ENCODE peak calls at places on chromosomes 16 and 17, in seven cellular contexts. One of them, this sample, is unnamed. For H3K4me1, the result is how much of the 10 kb centered on the place peaks cover.

GRCh38 chr16:69937465-69937951 is 13.6 kb upstream of the CLEC18A start:
- DNase-seq in SK-N-SH: peak
- DNase-seq in neural progenitor cell: peak
- DNase-seq in mammary epithelial cell: no peak
- DNase-seq in HCT116: no peak
- DNase-seq in PC-3: peak
- DNase-seq in fibroblast of lung: peak
- DNase-seq in this sample: no peak

GRCh38 chr16:21160276-21160675 is 1.8 kb downstream of the LDAF1 start:
- DNase-seq in SK-N-SH: no peak
- DNase-seq in neural progenitor cell: no peak
- DNase-seq in mammary epithelial cell: no peak
- DNase-seq in HCT116: no peak
- DNase-seq in PC-3: no peak
- DNase-seq in fibroblast of lung: no peak
- DNase-seq in this sample: no peak

GRCh38 chr16:1688807-1689560 is 10.9 kb downstream of the JPT2 start:
- DNase-seq in SK-N-SH: no peak
- DNase-seq in neural progenitor cell: no peak
- DNase-seq in mammary epithelial cell: peak
- DNase-seq in HCT116: peak
- DNase-seq in PC-3: peak
- DNase-seq in fibroblast of lung: peak
- DNase-seq in this sample: no peak

GRCh38 chr17:38550661-38551060 is 55.1 kb downstream of the SRCIN1 start:
- DNase-seq in SK-N-SH: no peak
- DNase-seq in neural progenitor cell: no peak
- DNase-seq in mammary epithelial cell: peak
- DNase-seq in HCT116: no peak
- DNase-seq in PC-3: peak
- DNase-seq in fibroblast of lung: peak
- DNase-seq in this sample: no peak

GRCh38 chr16:27698266-27698665 is 148.3 kb downstream of the KATNIP start:
- DNase-seq in SK-N-SH: no peak
- DNase-seq in neural progenitor cell: peak
- DNase-seq in mammary epithelial cell: no peak
- DNase-seq in HCT116: no peak
- DNase-seq in PC-3: no peak
- DNase-seq in fibroblast of lung: no peak
- DNase-seq in this sample: peak

GRCh38 chr16:35525979-35526590 is 2066.7 kb downstream of the TP53TG3F start:
- DNase-seq in SK-N-SH: peak
- DNase-seq in neural progenitor cell: no peak
- DNase-seq in mammary epithelial cell: no peak
- DNase-seq in HCT116: no peak
- DNase-seq in PC-3: no peak
- DNase-seq in fibroblast of lung: no peak
- DNase-seq in this sample: no peak

GRCh38 chr16:89696598-89697128 is 4.8 kb downstream of the SPATA2L start:
- DNase-seq in SK-N-SH: peak
- DNase-seq in neural progenitor cell: no peak
- DNase-seq in mammary epithelial cell: no peak
- DNase-seq in HCT116: no peak
- DNase-seq in PC-3: no peak
- DNase-seq in fibroblast of lung: no peak
- DNase-seq in this sample: no peak

GRCh38 chr17:40313660-40314556 is 4.9 kb downstream of the RARA start:
- DNase-seq in SK-N-SH: no peak
- DNase-seq in neural progenitor cell: no peak
- DNase-seq in mammary epithelial cell: no peak
- DNase-seq in HCT116: no peak
- DNase-seq in PC-3: peak
- DNase-seq in fibroblast of lung: peak
- DNase-seq in this sample: no peak

GRCh38 chr16:76910931-76911330 is 280.1 kb upstream of the MON1B start:
- DNase-seq in SK-N-SH: no peak
- DNase-seq in neural progenitor cell: no peak
- DNase-seq in mammary epithelial cell: peak
- DNase-seq in HCT116: no peak
- DNase-seq in PC-3: peak
- DNase-seq in fibroblast of lung: peak
- DNase-seq in this sample: no peak

GRCh38 chr16:77816293-77816692 is 27.9 kb downstream of the VAT1L start:
- DNase-seq in SK-N-SH: peak
- DNase-seq in neural progenitor cell: no peak
- DNase-seq in mammary epithelial cell: no peak
- DNase-seq in HCT116: no peak
- DNase-seq in PC-3: no peak
- DNase-seq in fibroblast of lung: peak
- DNase-seq in this sample: no peak

GRCh38 chr17:64326420-64327054 is 63.5 kb upstream of the TEX2 start:
- DNase-seq in SK-N-SH: no peak
- DNase-seq in neural progenitor cell: no peak
- DNase-seq in mammary epithelial cell: peak
- DNase-seq in HCT116: no peak
- DNase-seq in PC-3: peak
- DNase-seq in fibroblast of lung: peak
- DNase-seq in this sample: no peak

GRCh38 chr16:87801679-87802300 is 36.0 kb upstream of the KLHDC4 start:
- DNase-seq in SK-N-SH: no peak
- DNase-seq in neural progenitor cell: no peak
- DNase-seq in mammary epithelial cell: no peak
- DNase-seq in HCT116: no peak
- DNase-seq in PC-3: no peak
- DNase-seq in fibroblast of lung: no peak
- DNase-seq in this sample: no peak

GRCh38 chr16:3959148-3959547 is 78.6 kb upstream of the CREBBP start:
- DNase-seq in SK-N-SH: no peak
- DNase-seq in neural progenitor cell: no peak
- DNase-seq in mammary epithelial cell: peak
- DNase-seq in HCT116: no peak
- DNase-seq in PC-3: peak
- DNase-seq in fibroblast of lung: peak
- DNase-seq in this sample: no peak

GRCh38 chr17:7704601-7705268 is at the start of gene EFNB3:
- DNase-seq in SK-N-SH: peak
- DNase-seq in neural progenitor cell: peak
- DNase-seq in mammary epithelial cell: peak
- DNase-seq in HCT116: no peak
- DNase-seq in PC-3: peak
- DNase-seq in fibroblast of lung: peak
- DNase-seq in this sample: no peak

GRCh38 chr16:69131167-69131748 is 1.1 kb downstream of the CHTF8 start:
- DNase-seq in SK-N-SH: peak
- DNase-seq in neural progenitor cell: peak
- DNase-seq in mammary epithelial cell: no peak
- DNase-seq in HCT116: no peak
- DNase-seq in PC-3: no peak
- DNase-seq in fibroblast of lung: peak
- DNase-seq in this sample: peak

GRCh38 chr16:14063618-14064581 is 7.2 kb upstream of the MRTFB start:
- DNase-seq in SK-N-SH: no peak
- DNase-seq in neural progenitor cell: no peak
- DNase-seq in mammary epithelial cell: no peak
- DNase-seq in HCT116: no peak
- DNase-seq in PC-3: no peak
- DNase-seq in fibroblast of lung: peak
- DNase-seq in this sample: no peak

GRCh38 chr16:72787519-72788268 is 260.2 kb downstream of the ZFHX3 start:
- DNase-seq in SK-N-SH: no peak
- DNase-seq in neural progenitor cell: peak
- DNase-seq in mammary epithelial cell: peak
- DNase-seq in HCT116: no peak
- DNase-seq in PC-3: peak
- DNase-seq in fibroblast of lung: peak
- DNase-seq in this sample: peak

GRCh38 chr17:83150369-83151055 is 71.1 kb downstream of the METRNL start:
- DNase-seq in SK-N-SH: no peak
- DNase-seq in neural progenitor cell: no peak
- DNase-seq in mammary epithelial cell: no peak
- DNase-seq in HCT116: no peak
- DNase-seq in PC-3: no peak
- DNase-seq in fibroblast of lung: no peak
- DNase-seq in this sample: no peak

GRCh38 chr17:67546578-67547527 is 169.8 kb downstream of the PITPNC1 start:
- DNase-seq in SK-N-SH: no peak
- DNase-seq in neural progenitor cell: no peak
- DNase-seq in mammary epithelial cell: no peak
- DNase-seq in HCT116: no peak
- DNase-seq in PC-3: no peak
- DNase-seq in fibroblast of lung: peak
- DNase-seq in this sample: no peak

GRCh38 chr17:79951361-79952264 is 84.1 kb downstream of the TBC1D16 start:
- DNase-seq in SK-N-SH: peak
- DNase-seq in neural progenitor cell: peak
- DNase-seq in mammary epithelial cell: no peak
- DNase-seq in HCT116: no peak
- DNase-seq in PC-3: no peak
- DNase-seq in fibroblast of lung: peak
- DNase-seq in this sample: no peak

GRCh38 chr17:47841488-47842308 is 625 bp upstream of the SCRN2 start:
- DNase-seq in SK-N-SH: no peak
- DNase-seq in neural progenitor cell: no peak
- DNase-seq in mammary epithelial cell: no peak
- DNase-seq in HCT116: no peak
- DNase-seq in PC-3: no peak
- DNase-seq in fibroblast of lung: no peak
- DNase-seq in this sample: no peak
- H3K4me3 ChIP-seq in SK-N-SH: peak
- H3K4me3 ChIP-seq in neural progenitor cell: no peak
- H3K4me3 ChIP-seq in mammary epithelial cell: no peak
- H3K4me3 ChIP-seq in HCT116: peak
- H3K4me3 ChIP-seq in PC-3: peak
- H3K4me3 ChIP-seq in fibroblast of lung: peak
- H3K4me3 ChIP-seq in this sample: peak

DNA sequence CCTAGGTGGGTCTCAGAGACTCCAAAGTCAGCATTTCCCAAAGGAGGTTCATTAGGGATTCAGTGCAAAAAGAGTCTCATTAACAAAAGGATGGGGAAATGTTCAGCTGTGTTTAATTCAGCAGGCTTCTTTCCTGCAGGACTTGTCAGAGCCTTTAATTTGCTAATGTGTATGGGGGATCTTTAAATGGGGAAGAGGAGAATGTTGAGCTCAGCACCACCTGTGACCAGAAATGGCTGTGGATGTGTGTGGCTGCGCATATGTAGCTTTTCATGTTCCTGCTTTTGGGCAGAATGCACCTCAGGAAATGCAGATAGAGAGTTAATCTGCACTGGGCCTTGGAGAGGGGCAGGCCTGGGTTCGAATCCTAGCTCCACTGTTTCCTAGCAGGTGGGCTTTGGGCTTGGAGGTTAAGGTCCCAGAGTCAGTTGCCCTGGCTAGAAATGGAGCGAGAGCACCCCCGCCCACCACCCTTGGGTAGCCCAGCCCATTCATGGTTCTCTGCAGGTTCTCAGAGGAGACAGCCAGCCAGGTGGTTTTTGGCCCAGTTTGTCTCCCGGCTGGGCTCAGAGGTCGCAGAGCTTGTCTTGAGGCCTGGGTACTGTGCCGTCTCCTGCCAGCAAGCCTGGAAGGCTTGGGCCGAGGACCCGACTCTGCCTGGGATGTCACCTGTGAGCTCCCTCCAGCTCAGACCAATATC is 9.2 kb downstream of the ADCY7 start:
- DNase-seq in SK-N-SH: no peak
- DNase-seq in neural progenitor cell: no peak
- DNase-seq in mammary epithelial cell: no peak
- DNase-seq in HCT116: no peak
- DNase-seq in PC-3: no peak
- DNase-seq in fibroblast of lung: no peak
- DNase-seq in this sample: no peak
- H3K4me1 ChIP-seq in SK-N-SH: under half
- H3K4me1 ChIP-seq in neural progenitor cell: under half
- H3K4me1 ChIP-seq in mammary epithelial cell: under half
- H3K4me1 ChIP-seq in HCT116: under half
- H3K4me1 ChIP-seq in PC-3: under half
- H3K4me1 ChIP-seq in fibroblast of lung: under half
- H3K4me1 ChIP-seq in this sample: under half

GRCh38 chr16:24999088-24999670 is 16.0 kb downstream of the ARHGAP17 start:
- DNase-seq in SK-N-SH: no peak
- DNase-seq in neural progenitor cell: no peak
- DNase-seq in mammary epithelial cell: no peak
- DNase-seq in HCT116: no peak
- DNase-seq in PC-3: no peak
- DNase-seq in fibroblast of lung: peak
- DNase-seq in this sample: no peak

GRCh38 chr16:24996731-24997130 is 18.4 kb downstream of the ARHGAP17 start:
- DNase-seq in SK-N-SH: no peak
- DNase-seq in neural progenitor cell: no peak
- DNase-seq in mammary epithelial cell: no peak
- DNase-seq in HCT116: no peak
- DNase-seq in PC-3: no peak
- DNase-seq in fibroblast of lung: no peak
- DNase-seq in this sample: no peak

GRCh38 chr16:24997665-24998064 is 17.5 kb downstream of the ARHGAP17 start:
- DNase-seq in SK-N-SH: no peak
- DNase-seq in neural progenitor cell: no peak
- DNase-seq in mammary epithelial cell: no peak
- DNase-seq in HCT116: no peak
- DNase-seq in PC-3: no peak
- DNase-seq in fibroblast of lung: no peak
- DNase-seq in this sample: no peak

GRCh38 chr16:24998201-24998600 is 17.0 kb downstream of the ARHGAP17 start:
- DNase-seq in SK-N-SH: no peak
- DNase-seq in neural progenitor cell: no peak
- DNase-seq in mammary epithelial cell: no peak
- DNase-seq in HCT116: no peak
- DNase-seq in PC-3: no peak
- DNase-seq in fibroblast of lung: no peak
- DNase-seq in this sample: no peak

DNA sequence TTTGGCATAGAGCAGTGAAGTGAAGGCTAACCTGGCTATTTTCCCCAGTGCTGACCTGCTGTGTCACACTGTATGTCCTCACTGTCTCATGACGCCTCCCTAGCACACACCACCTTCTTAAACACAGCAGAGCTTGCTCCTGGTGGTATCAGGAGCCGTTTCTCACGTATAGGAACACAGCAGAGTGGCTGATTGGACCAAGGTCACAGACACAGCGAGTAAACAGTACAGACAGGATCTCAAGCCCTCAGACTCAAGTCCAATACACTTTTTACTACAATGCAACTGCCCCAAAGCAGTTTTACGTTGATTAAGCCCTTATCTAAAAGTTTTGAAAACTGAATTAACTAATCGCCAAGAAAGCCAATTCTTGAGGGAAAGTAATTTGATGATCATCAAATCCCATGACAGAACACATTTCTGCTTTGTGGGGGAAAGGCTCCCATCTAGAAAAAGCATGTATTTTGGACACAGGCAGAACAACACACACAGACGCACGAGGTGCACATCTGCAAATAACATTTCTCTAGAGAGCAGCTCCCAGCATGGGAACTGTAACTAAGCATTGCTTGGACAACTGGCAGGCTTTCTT is 15.2 kb downstream of the ARHGAP17 start:
- DNase-seq in SK-N-SH: no peak
- DNase-seq in neural progenitor cell: no peak
- DNase-seq in mammary epithelial cell: no peak
- DNase-seq in HCT116: no peak
- DNase-seq in PC-3: peak
- DNase-seq in fibroblast of lung: peak
- DNase-seq in this sample: no peak
- H3K4me2 ChIP-seq in SK-N-SH: peak
- H3K4me2 ChIP-seq in neural progenitor cell: no peak
- H3K4me2 ChIP-seq in mammary epithelial cell: no peak
- H3K4me2 ChIP-seq in HCT116: peak
- H3K4me2 ChIP-seq in PC-3: peak
- H3K4me2 ChIP-seq in fibroblast of lung: peak
- H3K4me2 ChIP-seq in this sample: no peak

GRCh38 chr17:44970136-44970737 is 2.1 kb upstream of the C1QL1 start:
- DNase-seq in SK-N-SH: peak
- DNase-seq in neural progenitor cell: peak
- DNase-seq in mammary epithelial cell: no peak
- DNase-seq in HCT116: no peak
- DNase-seq in PC-3: no peak
- DNase-seq in fibroblast of lung: peak
- DNase-seq in this sample: peak
- H3K4me3 ChIP-seq in SK-N-SH: peak
- H3K4me3 ChIP-seq in neural progenitor cell: peak
- H3K4me3 ChIP-seq in mammary epithelial cell: peak
- H3K4me3 ChIP-seq in HCT116: no peak
- H3K4me3 ChIP-seq in PC-3: no peak
- H3K4me3 ChIP-seq in fibroblast of lung: peak
- H3K4me3 ChIP-seq in this sample: no peak